ENCODE peak calls at places on chromosomes 16 and 17, in six cellular contexts. S is AG04449, G is fibroblast of villous mesenchyme, J is body of pancreas, Q is NCI-H2107, T is AG04450. I is an unnamed sample.

GRCh38 chr17:2975469-2975958 is 87.9 kb downstream of the OR1D5 start:
- DNase-seq in S (no peak), G (peak; percentile 65), J (peak; percentile 49), Q (no peak), T (no peak), I (peak; percentile 47)

GRCh38 chr16:4011225-4011939 is 104.9 kb downstream of the ADCY9 start:
- DNase-seq in S (no peak), G (peak; percentile 38), J (no peak), Q (no peak), T (no peak), I (no peak)

GRCh38 chr16:716250-716607 is 1.3 kb downstream of the METRN start:
- DNase-seq in S (no peak), G (peak; percentile 31), J (peak; percentile 81), Q (no peak), T (no peak), I (no peak)

GRCh38 chr17:65193305-65194293 is 56.4 kb downstream of the RGS9 start:
- DNase-seq in S (no peak), G (no peak), J (no peak), Q (no peak), T (no peak), I (no peak)

GRCh38 chr17:68427575-68427974 is 29.7 kb downstream of the WIPI1 start:
- DNase-seq in S (no peak), G (no peak), J (no peak), Q (no peak), T (no peak), I (no peak)

GRCh38 chr17:47694018-47694817 is at the start of gene TBKBP1:
- DNase-seq in S (no peak), G (peak; percentile 78), J (peak; percentile 68), Q (no peak), T (no peak), I (peak; percentile 48)

GRCh38 chr16:31094088-31094423 is 541 bp downstream of the VKORC1 start:
- DNase-seq in S (no peak), G (peak; percentile 21), J (peak; percentile 50), Q (no peak), T (no peak), I (no peak)

GRCh38 chr16:21638573-21638975 is 13.8 kb downstream of the IGSF6 start:
- DNase-seq in S (no peak), G (peak; percentile 36), J (no peak), Q (no peak), T (no peak), I (no peak)

GRCh38 chr17:50618300-50618699 is 16.4 kb upstream of the ABCC3 start:
- DNase-seq in S (no peak), G (peak; percentile 47), J (no peak), Q (no peak), T (no peak), I (no peak)

GRCh38 chr16:53457670-53458069 is 23.4 kb downstream of the RBL2 start:
- DNase-seq in S (no peak), G (no peak), J (peak; percentile 16), Q (peak; percentile 2), T (no peak), I (peak; percentile 31)

GRCh38 chr16:57616241-57616640 is 12.2 kb upstream of the ADGRG1 start:
- DNase-seq in S (no peak), G (no peak), J (peak; percentile 1), Q (no peak), T (no peak), I (no peak)

GRCh38 chr16:50027829-50028228 is 2.8 kb downstream of the CNEP1R1 start:
- DNase-seq in S (no peak), G (no peak), J (no peak), Q (no peak), T (no peak), I (no peak)

GRCh38 chr17:7854851-7855642 is at the start of gene TMEM88:
- DNase-seq in S (no peak), G (no peak), J (no peak), Q (no peak), T (no peak), I (peak; percentile 29)

GRCh38 chr17:28225872-28226271 is 93.1 kb upstream of the TMEM97 start:
- DNase-seq in S (no peak), G (no peak), J (no peak), Q (no peak), T (no peak), I (no peak)

GRCh38 chr17:68821860-68822693 is 133.1 kb downstream of the ABCA8 start:
- DNase-seq in S (peak; percentile 66), G (peak; percentile 89), J (no peak), Q (no peak), T (peak; percentile 78), I (no peak)

GRCh38 chr16:56344518-56345405 is 80.6 kb downstream of the AMFR start:
- DNase-seq in S (no peak), G (no peak), J (peak; percentile 39), Q (no peak), T (no peak), I (no peak)

GRCh38 chr16:24540575-24541240 is 1.3 kb downstream of the RBBP6 start:
- DNase-seq in S (no peak), G (peak; percentile 31), J (peak; percentile 11), Q (no peak), T (no peak), I (peak; percentile 23)

GRCh38 chr17:5530265-5530782 is 44.0 kb downstream of the MIS12 start:
- DNase-seq in S (no peak), G (no peak), J (no peak), Q (no peak), T (no peak), I (no peak)

GRCh38 chr16:53421248-53421647 is 13.0 kb upstream of the RBL2 start:
- DNase-seq in S (no peak), G (no peak), J (no peak), Q (no peak), T (no peak), I (no peak)

GRCh38 chr17:6670999-6671398 is 19.4 kb downstream of the C17orf100 start:
- DNase-seq in S (no peak), G (no peak), J (no peak), Q (no peak), T (no peak), I (no peak)